ENCODE peak calls at places on chromosome 15, in seven cellular contexts. R, T, S, M, V, I and E are unnamed samples.

GRCh38 chr15:58361291-58361759 is 70.5 kb upstream of the LIPC start:
- DNase-seq in S (no peak), V (no peak), R (no peak), M (no peak), I (no peak), T (no peak), E (no peak)

GRCh38 chr15:75682181-75683135 is 30.2 kb downstream of the CSPG4 start:
- DNase-seq in I (no peak), S (no peak), V (no peak), R (no peak), T (no peak), M (no peak), E (no peak)

GRCh38 chr15:98083203-98083910 is 122.9 kb downstream of the ARRDC4 start:
- DNase-seq in T (no peak), V (no peak), I (no peak), R (no peak), M (no peak), S (no peak), E (no peak)

GRCh38 chr15:36066757-36067156 is 512.7 kb upstream of the CDIN1 start:
- DNase-seq in S (no peak), R (no peak), V (no peak), I (no peak), T (no peak), M (no peak), E (no peak)

GRCh38 chr15:59268199-59268979 is 61.7 kb downstream of the LDHAL6B start:
- DNase-seq in I (no peak), S (no peak), T (no peak), V (no peak), R (no peak), M (no peak), E (no peak)

GRCh38 chr15:87753539-87753938 is 503.0 kb downstream of the NTRK3 start:
- DNase-seq in V (peak), T (no peak), M (no peak), R (no peak), S (no peak), I (no peak), E (peak)

GRCh38 chr15:61659571-61660190 is 400.6 kb downstream of the VPS13C start:
- DNase-seq in T (no peak), R (no peak), V (no peak), M (no peak), S (no peak), I (no peak), E (no peak)

GRCh38 chr15:32879980-32880379 is 162.2 kb downstream of the GREM1 start:
- DNase-seq in T (no peak), R (no peak), M (no peak), I (no peak), V (no peak), S (no peak), E (no peak)

GRCh38 chr15:64854526-64854925 is 12.8 kb downstream of the PLEKHO2 start:
- DNase-seq in S (no peak), M (no peak), V (no peak), I (no peak), T (no peak), R (no peak), E (no peak)

GRCh38 chr15:70625438-70625837 is 137.9 kb downstream of the UACA start:
- DNase-seq in M (no peak), V (no peak), R (no peak), I (no peak), T (no peak), S (no peak), E (no peak)

GRCh38 chr15:99239545-99240198 is 9.7 kb downstream of the TTC23 start:
- DNase-seq in T (no peak), M (no peak), V (no peak), R (no peak), I (no peak), S (no peak), E (no peak)

GRCh38 chr15:86570738-86571137 is 491.1 kb downstream of the AGBL1 start:
- DNase-seq in T (no peak), R (no peak), M (peak), S (no peak), V (no peak), I (no peak), E (no peak)

GRCh38 chr15:101614001-101614585 is 38.1 kb downstream of the TM2D3 start:
- DNase-seq in S (no peak), V (no peak), T (no peak), M (no peak), R (no peak), I (no peak), E (no peak)

GRCh38 chr15:75884041-75884440 is 19.6 kb upstream of the FBXO22 start:
- DNase-seq in R (no peak), M (no peak), V (no peak), I (no peak), T (no peak), S (no peak), E (no peak)

GRCh38 chr15:57377478-57377847 is 1.2 kb downstream of the CGNL1 start:
- DNase-seq in M (no peak), R (no peak), V (no peak), I (no peak), T (no peak), S (no peak), E (no peak)

GRCh38 chr15:97023131-97023844 is 692.8 kb downstream of the NR2F2 start:
- DNase-seq in R (no peak), T (no peak), I (no peak), M (no peak), S (no peak), V (no peak), E (no peak)

GRCh38 chr15:60601098-60601497 is 122.2 kb upstream of the ICE2 start:
- DNase-seq in I (no peak), T (no peak), S (no peak), M (no peak), V (no peak), R (no peak), E (no peak)

GRCh38 chr15:57605491-57605890 is 13.8 kb downstream of the MYZAP start:
- DNase-seq in T (no peak), S (no peak), R (no peak), I (no peak), M (no peak), V (no peak), E (no peak)

GRCh38 chr15:67199881-67200763 is 54.3 kb downstream of the AAGAB start:
- DNase-seq in M (no peak), S (no peak), T (no peak), I (no peak), R (no peak), V (no peak), E (no peak)

GRCh38 chr15:59276225-59277178 is 69.9 kb downstream of the LDHAL6B start:
- DNase-seq in M (no peak), T (no peak), S (no peak), I (peak), V (no peak), R (no peak), E (no peak)

GRCh38 chr15:52652984-52653383 is 26.2 kb downstream of the ATOSA start:
- DNase-seq in M (no peak), T (no peak), V (no peak), R (no peak), S (no peak), I (no peak), E (peak)

GRCh38 chr15:95450413-95450812 is 880.1 kb upstream of the NR2F2 start:
- DNase-seq in R (no peak), I (no peak), M (no peak), T (no peak), V (no peak), S (no peak), E (no peak)

GRCh38 chr15:64532515-64532914 is 72.1 kb downstream of the ZNF609 start:
- DNase-seq in R (no peak), T (no peak), V (no peak), S (no peak), M (no peak), I (no peak), E (no peak)

GRCh38 chr15:65101891-65102708 is 12.9 kb downstream of the UBAP1L start:
- DNase-seq in T (no peak), I (no peak), R (no peak), M (no peak), V (peak), S (no peak), E (no peak)

GRCh38 chr15:85124173-85124572 is 142.5 kb downstream of the PDE8A start:
- DNase-seq in T (no peak), M (no peak), R (no peak), V (no peak), S (no peak), I (no peak), E (no peak)